ENCODE peak calls at places on chromosomes 12 and 14, in seven cellular contexts. N is stimulated activated CD4-positive, alpha-beta T cell treated with anti-CD3 and anti-CD28 coated beads, Interleukin-15, amount 100 ng/mL, for 1 hour; K is GM10248; I is stimulated activated CD8-positive, alpha-beta memory T cell treated with anti-CD3 and anti-CD28 coated beads, Interleukin-2, amount 100 ng/mL, for 1 hour; A is activated T-cell treated with anti-CD3 and anti-CD28 coated beads, Interleukin-2, amount 50 U/mL, for 4 hours; F is H54; L is T follicular helper cell. M is an unnamed sample.
A peak's percentile ranks its signal among the peaks of the same experiment; 100 is the strongest.

GRCh38 chr12:52053570-52054209 is 2.4 kb downstream of the NR4A1 start:
- DNase-seq in F (no peak), I (no peak), L (no peak), A (no peak), K (no peak), N (peak; percentile 28), M (no peak)

GRCh38 chr12:77577756-77578155 is 252.9 kb upstream of the NAV3 start:
- DNase-seq in K (no peak), L (no peak), F (no peak), N (no peak), I (no peak), A (no peak), M (no peak)

GRCh38 chr14:92443167-92443566 is 70.4 kb upstream of the RIN3 start:
- DNase-seq in I (no peak), L (no peak), F (no peak), A (no peak), K (no peak), N (no peak), M (no peak)

GRCh38 chr12:83123039-83123438 is 436.3 kb downstream of the TMTC2 start:
- DNase-seq in F (no peak), I (no peak), L (no peak), K (no peak), N (no peak), A (no peak), M (no peak)

GRCh38 chr12:49296034-49296835 is 1.3 kb downstream of the PRPH start:
- DNase-seq in K (peak; percentile 87), F (no peak), N (peak; percentile 24), A (peak; percentile 58), L (peak; percentile 37), I (peak; percentile 19), M (no peak)

GRCh38 chr12:103836345-103836744 is 4.7 kb downstream of the NT5DC3 start:
- DNase-seq in L (no peak), A (no peak), F (no peak), N (no peak), I (no peak), K (no peak), M (no peak)

GRCh38 chr12:23503544-23503943 is 445.9 kb downstream of the SOX5 start:
- DNase-seq in N (no peak), L (no peak), I (no peak), F (no peak), K (no peak), A (no peak), M (no peak)

GRCh38 chr12:106078358-106079025 is 60.3 kb downstream of the NUAK1 start:
- DNase-seq in L (no peak), N (no peak), K (no peak), I (no peak), A (no peak), F (peak; percentile 74), M (no peak)

GRCh38 chr12:51887476-51888315 is at the start of gene ANKRD33:
- DNase-seq in K (peak; percentile 18), F (no peak), A (no peak), N (no peak), L (no peak), I (no peak), M (no peak)

GRCh38 chr12:20520572-20520971 is 152.2 kb downstream of the PDE3A start:
- DNase-seq in L (no peak), K (no peak), A (no peak), N (no peak), I (no peak), F (no peak), M (no peak)

GRCh38 chr12:71780207-71780822 is 25.7 kb downstream of the RAB21 start:
- DNase-seq in K (peak; percentile 28), A (peak; percentile 27), L (peak; percentile 33), I (no peak), F (no peak), N (no peak), M (peak; percentile 0)

GRCh38 chr12:109450980-109451379 is 26.1 kb downstream of the KCTD10 start:
- DNase-seq in F (no peak), K (no peak), L (no peak), N (no peak), I (no peak), A (no peak), M (no peak)

GRCh38 chr14:69535230-69535848 is 39.3 kb downstream of the CCDC177 start:
- DNase-seq in A (no peak), K (no peak), I (no peak), F (peak; percentile 40), N (no peak), L (no peak), M (peak; percentile 18)

GRCh38 chr12:6605425-6606330 is 1.5 kb downstream of the CHD4 start:
- DNase-seq in L (peak; percentile 40), N (no peak), A (peak; percentile 48), K (no peak), F (peak; percentile 28), I (no peak), M (no peak)

GRCh38 chr14:102316048-102316745 is 3.3 kb upstream of the ZNF839 start:
- DNase-seq in F (no peak), L (no peak), K (no peak), A (no peak), N (no peak), I (no peak), M (peak; percentile 29)

GRCh38 chr14:71206123-71206522 is 298.9 kb downstream of the PCNX1 start:
- DNase-seq in A (no peak), N (no peak), L (no peak), K (no peak), I (no peak), F (no peak), M (no peak)

GRCh38 chr12:49288922-49289555 is 5.9 kb upstream of the PRPH start:
- DNase-seq in K (no peak), F (no peak), I (no peak), A (no peak), L (no peak), N (no peak), M (no peak)

GRCh38 chr14:33254876-33255275 is 316.2 kb downstream of the NPAS3 start:
- DNase-seq in F (no peak), K (no peak), N (no peak), I (no peak), A (no peak), L (no peak), M (no peak)

GRCh38 chr14:80419339-80419738 is 208.0 kb upstream of the DIO2 start:
- DNase-seq in I (no peak), K (no peak), L (no peak), F (no peak), A (no peak), N (no peak), M (no peak)

GRCh38 chr12:28759334-28759733 is 389.7 kb upstream of the FAR2 start:
- DNase-seq in I (no peak), N (no peak), K (no peak), L (no peak), A (no peak), F (peak; percentile 4), M (no peak)

GRCh38 chr12:94649349-94650142 is 811 bp downstream of the TMCC3 start:
- DNase-seq in F (no peak), K (peak; percentile 55), N (no peak), I (no peak), L (no peak), A (peak; percentile 16), M (no peak)

GRCh38 chr12:16158018-16158417 is 119.5 kb downstream of the SLC15A5 start:
- DNase-seq in K (no peak), I (no peak), A (no peak), F (no peak), N (no peak), L (no peak), M (no peak)

GRCh38 chr12:107917912-107918800 is 143.7 kb downstream of the ASCL4 start:
- DNase-seq in F (peak; percentile 28), K (peak; percentile 39), I (no peak), A (no peak), L (no peak), N (no peak), M (peak; percentile 6)

GRCh38 chr12:32742133-32742532 is 13.6 kb downstream of the YARS2 start:
- DNase-seq in K (no peak), F (no peak), I (no peak), A (no peak), N (no peak), L (no peak), M (no peak)

GRCh38 chr14:35384386-35385041 is 20.0 kb downstream of the NFKBIA start:
- DNase-seq in N (no peak), K (no peak), L (no peak), A (no peak), I (no peak), F (peak; percentile 66), M (no peak)

GRCh38 chr14:104230946-104231345 is 92.6 kb downstream of the KIF26A start:
- DNase-seq in L (no peak), F (no peak), I (no peak), N (no peak), A (no peak), K (no peak), M (no peak)

GRCh38 chr12:84807249-84807648 is 105.3 kb downstream of the SLC6A15 start:
- DNase-seq in A (no peak), L (no peak), I (no peak), F (peak; percentile 14), K (no peak), N (no peak), M (no peak)

GRCh38 chr12:112535637-112536366 is 117.1 kb downstream of the PTPN11 start:
- DNase-seq in I (no peak), K (no peak), A (no peak), F (no peak), N (no peak), L (no peak), M (no peak)

GRCh38 chr14:52003324-52003723 is 14.0 kb downstream of the RTRAF start:
- DNase-seq in K (no peak), L (no peak), N (no peak), F (no peak), I (no peak), A (no peak), M (no peak)

GRCh38 chr14:92494512-92494911 is 19.1 kb upstream of the RIN3 start:
- DNase-seq in L (no peak), N (no peak), F (no peak), I (no peak), K (no peak), A (no peak), M (no peak)

GRCh38 chr12:71558445-71558844 is 105.2 kb downstream of the ZFC3H1 start:
- DNase-seq in F (no peak), A (no peak), L (no peak), K (no peak), N (no peak), I (no peak), M (no peak)

GRCh38 chr12:16218934-16219718 is 58.4 kb downstream of the SLC15A5 start:
- DNase-seq in I (no peak), F (no peak), L (no peak), N (no peak), K (no peak), A (no peak), M (no peak)

GRCh38 chr12:116434155-116435065 is 124.8 kb upstream of the MAP1LC3B2 start:
- DNase-seq in L (no peak), I (no peak), N (no peak), K (no peak), A (no peak), F (peak; percentile 83), M (no peak)

GRCh38 chr14:80109055-80109454 is 102.2 kb downstream of the DIO2 start:
- DNase-seq in F (no peak), L (no peak), A (no peak), N (no peak), I (no peak), K (no peak), M (no peak)

GRCh38 chr14:105072381-105072861 is 7.2 kb upstream of the GPR132 start:
- DNase-seq in A (no peak), L (no peak), K (no peak), I (no peak), N (no peak), F (no peak), M (no peak)

GRCh38 chr14:61671086-61671485 is 24.2 kb upstream of the HIF1A start:
- DNase-seq in F (no peak), A (peak; percentile 23), K (peak; percentile 56), I (no peak), N (no peak), L (peak; percentile 9), M (no peak)

GRCh38 chr12:123150273-123150803 is 552 bp downstream of the PITPNM2 start:
- DNase-seq in F (peak; percentile 47), L (no peak), A (peak; percentile 18), I (no peak), K (peak; percentile 24), N (no peak), M (no peak)

GRCh38 chr12:98344034-98344565 is 171.3 kb upstream of the TMPO start:
- DNase-seq in L (no peak), K (no peak), N (no peak), A (no peak), I (no peak), F (no peak), M (no peak)

M was measured in DMS 273 treated with DMSO at 0.1 percent for 48 hours.